ENCODE peak calls at places on chromosomes 7 and 10, in seven cellular contexts. W is BJ; C is activated T-cell treated with anti-CD3 and anti-CD28 coated beads for 1 hour; D is HCEC 1CT; S is activated T-helper 2 cell treated with anti-CD3 and anti-CD28 coated beads, Interferon-gamma antibody, Interleukin-2, Interleukin-4, amounts not matched to agents 10 μg/mL and 5 μg/mL and 100 μg/mL, durations not matched to agents 14 hours and 24 hours and 36 hours; B is adrenal gland; A is GM23248. Y is an unnamed sample.
A peak's percentile ranks its signal among the peaks of the same experiment; 100 is the strongest.

GRCh38 chr7:27160147-27160545 is 3.7 kb upstream of the HOXA7 start:
- DNase-seq in W (no peak), C (no peak), D (no peak), S (no peak), B (no peak), A (no peak), Y (no peak)

GRCh38 chr7:94423865-94424264 is 29.2 kb downstream of the COL1A2 start:
- DNase-seq in W (peak; percentile 89), C (no peak), D (peak; percentile 77), S (no peak), B (no peak), A (peak; percentile 90), Y (no peak)

GRCh38 chr7:92632791-92633190 is 42.6 kb upstream of the FAM133B start:
- DNase-seq in W (no peak), C (no peak), D (no peak), S (no peak), B (no peak), A (no peak), Y (no peak)

GRCh38 chr7:17056491-17057142 is 174.8 kb upstream of the AGR3 start:
- DNase-seq in W (no peak), C (no peak), D (peak; percentile 74), S (no peak), B (no peak), A (peak; percentile 46), Y (no peak)

GRCh38 chr10:12262278-12262981 is 66.4 kb downstream of the CDC123 start:
- DNase-seq in W (no peak), C (no peak), D (no peak), S (no peak), B (no peak), A (no peak), Y (peak; percentile 31)

GRCh38 chr10:16510843-16511242 is 10.8 kb downstream of the C1QL3 start:
- DNase-seq in W (no peak), C (no peak), D (no peak), S (no peak), B (no peak), A (no peak), Y (no peak)

GRCh38 chr7:93623816-93624215 is 49.3 kb upstream of the CALCR start:
- DNase-seq in W (no peak), C (no peak), D (no peak), S (no peak), B (no peak), A (no peak), Y (no peak)

GRCh38 chr7:83267141-83267631 is 104.5 kb upstream of the PCLO start:
- DNase-seq in W (peak; percentile 28), C (no peak), D (peak; percentile 43), S (no peak), B (no peak), A (peak; percentile 17), Y (no peak)

GRCh38 chr10:103144086-103144485 is 49.0 kb downstream of the NT5C2 start:
- DNase-seq in W (no peak), C (no peak), D (no peak), S (no peak), B (no peak), A (no peak), Y (no peak)

GRCh38 chr10:34113504-34114225 is 701.4 kb downstream of the PARD3 start:
- DNase-seq in W (no peak), C (no peak), D (no peak), S (no peak), B (no peak), A (no peak), Y (no peak)

GRCh38 chr10:89062861-89063260 is 72.3 kb downstream of the FAS start:
- DNase-seq in W (no peak), C (no peak), D (peak; percentile 26), S (no peak), B (peak; percentile 60), A (peak; percentile 14), Y (no peak)

Y was measured in lower leg skin.